ENCODE peak calls at places on chromosomes 1 and 21, in eight cellular contexts. P, K, O, J, Q, U, I and N are unnamed samples.

GRCh38 chr21:20971296-20971921 is 26.8 kb upstream of the NCAM2 start:
- DNase-seq in P (no peak), K (peak; percentile 60), O (peak; percentile 38), J (no peak), Q (peak; percentile 23), U (no peak), I (peak; percentile 39), N (peak; percentile 60)

GRCh38 chr1:184890539-184890973 is 83.8 kb downstream of the NIBAN1 start:
- DNase-seq in P (no peak), K (peak; percentile 28), O (no peak), J (no peak), Q (no peak), U (no peak), I (peak; percentile 79), N (peak; percentile 86)

GRCh38 chr1:109433322-109433721 is 7.1 kb upstream of the PSMA5 start:
- DNase-seq in P (no peak), K (no peak), O (no peak), J (no peak), Q (no peak), U (no peak), I (no peak), N (no peak)

GRCh38 chr1:11070876-11071275 is 11.1 kb upstream of the SRM start:
- DNase-seq in P (no peak), K (no peak), O (no peak), J (no peak), Q (no peak), U (peak; percentile 15), I (no peak), N (peak; percentile 12)

GRCh38 chr1:75991497-75992114 is 59.4 kb upstream of the ASB17 start:
- DNase-seq in P (peak; percentile 89), K (peak; percentile 83), O (peak; percentile 91), J (peak; percentile 95), Q (peak; percentile 90), U (peak; percentile 89), I (peak; percentile 95), N (peak; percentile 96)

GRCh38 chr1:50176563-50176885 is 67.8 kb downstream of the ELAVL4 start:
- DNase-seq in P (no peak), K (no peak), O (no peak), J (no peak), Q (no peak), U (no peak), I (no peak), N (no peak)

GRCh38 chr1:226201029-226201593 is 14.6 kb upstream of the ACBD3 start:
- DNase-seq in P (no peak), K (peak; percentile 9), O (no peak), J (no peak), Q (peak; percentile 20), U (no peak), I (no peak), N (no peak)

GRCh38 chr1:210647406-210648333 is 319.0 kb downstream of the HHAT start:
- DNase-seq in P (no peak), K (peak; percentile 68), O (no peak), J (no peak), Q (no peak), U (no peak), I (no peak), N (no peak)

GRCh38 chr1:175765293-175765692 is 21.9 kb upstream of the TNR start:
- DNase-seq in P (no peak), K (no peak), O (no peak), J (no peak), Q (no peak), U (no peak), I (no peak), N (no peak)

GRCh38 chr1:235101558-235102258 is 26.9 kb downstream of the TOMM20 start:
- DNase-seq in P (no peak), K (no peak), O (no peak), J (no peak), Q (no peak), U (no peak), I (no peak), N (no peak)

GRCh38 chr1:167197692-167198091 is 23.0 kb upstream of the POU2F1 start:
- DNase-seq in P (no peak), K (no peak), O (no peak), J (no peak), Q (no peak), U (no peak), I (no peak), N (no peak)

GRCh38 chr1:37448691-37449417 is 25.5 kb upstream of the ZC3H12A start:
- DNase-seq in P (peak; percentile 26), K (peak; percentile 8), O (no peak), J (no peak), Q (no peak), U (no peak), I (no peak), N (no peak)

GRCh38 chr1:230820568-230820967 is 47.8 kb downstream of the C1orf198 start:
- DNase-seq in P (no peak), K (no peak), O (no peak), J (no peak), Q (no peak), U (no peak), I (no peak), N (no peak)

GRCh38 chr1:155077758-155078495 is 710 bp upstream of the EFNA3 start:
- DNase-seq in P (no peak), K (no peak), O (no peak), J (no peak), Q (peak; percentile 36), U (no peak), I (no peak), N (no peak)

GRCh38 chr1:116961599-116961998 is 40.0 kb upstream of the CD101 start:
- DNase-seq in P (no peak), K (no peak), O (no peak), J (no peak), Q (no peak), U (no peak), I (no peak), N (no peak)

GRCh38 chr1:168485048-168485447 is 58.7 kb downstream of the XCL2 start:
- DNase-seq in P (no peak), K (peak; percentile 44), O (peak; percentile 20), J (no peak), Q (peak; percentile 36), U (peak; percentile 43), I (peak; percentile 34), N (no peak)

GRCh38 chr1:161502641-161503393 is 2.4 kb upstream of the FCGR2A start:
- DNase-seq in P (no peak), K (peak; percentile 24), O (no peak), J (no peak), Q (no peak), U (no peak), I (no peak), N (no peak)

DNA sequence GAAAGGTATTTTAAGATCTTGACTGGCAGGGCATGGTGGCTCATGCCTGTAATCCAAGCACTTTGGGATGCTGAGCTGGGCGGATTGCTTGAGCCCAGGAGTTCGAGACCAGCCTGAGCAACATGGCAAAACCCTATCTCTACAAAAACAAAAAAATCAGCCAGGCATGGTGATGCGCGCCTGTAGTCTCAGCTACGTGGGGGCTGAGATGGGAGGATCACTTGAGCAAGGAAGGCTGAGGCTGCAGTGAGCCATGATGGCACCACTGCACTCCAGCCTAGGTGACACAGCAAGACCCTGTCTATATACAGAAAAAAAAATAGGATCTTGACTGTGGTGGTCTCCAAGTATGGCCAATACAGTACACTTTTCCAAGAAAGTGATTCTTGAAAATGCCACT is 16.0 kb downstream of the ARID1A start:
- DNase-seq in P (no peak), K (no peak), O (no peak), J (no peak), Q (no peak), U (no peak), I (no peak), N (no peak)
- H3K4me3 ChIP-seq in P (no peak overlapping the region), K (no peak overlapping the region), O (no peak overlapping the region), J (no peak overlapping the region), Q (no peak overlapping the region), U (no peak overlapping the region), I (no peak overlapping the region), N (no peak overlapping the region)

GRCh38 chr1:47232187-47232874 is at the start of gene TAL1:
- DNase-seq in P (no peak), K (no peak), O (no peak), J (no peak), Q (no peak), U (no peak), I (no peak), N (no peak)
- TF ChIP-seq POLR2A in P (no peak), K (no peak), O (no peak), J (no peak), Q (no peak), U (peak; percentile 11), I (no peak), N (no peak)

GRCh38 chr1:198679535-198680173 is 40.8 kb downstream of the PTPRC start:
- DNase-seq in P (no peak), K (no peak), O (no peak), J (no peak), Q (peak; percentile 23), U (no peak), I (no peak), N (no peak)

GRCh38 chr1:198677027-198677426 is 38.2 kb downstream of the PTPRC start:
- DNase-seq in P (no peak), K (no peak), O (no peak), J (no peak), Q (no peak), U (no peak), I (no peak), N (no peak)

GRCh38 chr1:198680174-198680871 is 41.5 kb downstream of the PTPRC start:
- DNase-seq in P (no peak), K (no peak), O (no peak), J (no peak), Q (no peak), U (no peak), I (no peak), N (no peak)

GRCh38 chr1:198678901-198679329 is 40.1 kb downstream of the PTPRC start:
- DNase-seq in P (no peak), K (no peak), O (no peak), J (no peak), Q (peak; percentile 14), U (no peak), I (no peak), N (no peak)

GRCh38 chr1:198678301-198678836 is 39.5 kb downstream of the PTPRC start:
- DNase-seq in P (no peak), K (no peak), O (no peak), J (no peak), Q (no peak), U (no peak), I (no peak), N (no peak)
- H3K27ac ChIP-seq in P (no peak overlapping the region), K (no peak overlapping the region), O (no peak overlapping the region), J (no peak overlapping the region), Q (peak overlapping the region; percentile 23), U (no peak overlapping the region), I (no peak overlapping the region), N (no peak overlapping the region)

GRCh38 chr1:18109756-18110597 is 2.4 kb downstream of the IGSF21 start:
- DNase-seq in P (peak; percentile 28), K (no peak), O (peak; percentile 53), J (peak; percentile 36), Q (peak; percentile 37), U (peak; percentile 36), I (peak; percentile 47), N (peak; percentile 58)

GRCh38 chr1:18112611-18113010 is 5.0 kb downstream of the IGSF21 start:
- DNase-seq in P (no peak), K (no peak), O (no peak), J (no peak), Q (no peak), U (no peak), I (no peak), N (no peak)

GRCh38 chr1:18110968-18111367 is 3.4 kb downstream of the IGSF21 start:
- DNase-seq in P (no peak), K (no peak), O (no peak), J (no peak), Q (peak; percentile 16), U (no peak), I (no peak), N (no peak)

GRCh38 chr1:18110598-18110939 is 3.0 kb downstream of the IGSF21 start:
- DNase-seq in P (no peak), K (no peak), O (no peak), J (no peak), Q (no peak), U (no peak), I (no peak), N (no peak)

GRCh38 chr1:18111605-18112297 is 4.2 kb downstream of the IGSF21 start:
- DNase-seq in P (no peak), K (no peak), O (no peak), J (no peak), Q (no peak), U (no peak), I (no peak), N (no peak)
- H3K4me3 ChIP-seq in P (no peak overlapping the region), K (no peak overlapping the region), O (no peak overlapping the region), J (no peak overlapping the region), Q (no peak overlapping the region), U (no peak overlapping the region), I (no peak overlapping the region), N (no peak overlapping the region)